ENCODE peak calls at places on chromosomes 1 and 21, in nine cellular contexts. R is DMS153; D is naive thymus-derived CD8-positive, alpha-beta T cell; T is adrenal gland; K is GM12891; N is iris pigment epithelial cell; I is NCI-H2081; C is NCI-H1930; U is cardiac fibroblast. B is an unnamed sample.

GRCh38 chr1:39615086-39615662 is 24.3 kb downstream of the HEYL start:
- DNase-seq in K (no peak), T (no peak), C (no peak), R (no peak), U (no peak), N (no peak), D (no peak), I (peak; percentile 11), B (no peak)

GRCh38 chr1:106754957-106755356 is 301.5 kb upstream of the PRMT6 start:
- DNase-seq in I (no peak), T (no peak), D (no peak), R (no peak), C (no peak), K (no peak), U (no peak), N (no peak), B (no peak)

GRCh38 chr1:173112129-173112528 is 61.4 kb upstream of the TNFSF18 start:
- DNase-seq in U (peak; percentile 70), I (no peak), R (no peak), C (no peak), K (no peak), N (peak; percentile 85), T (no peak), D (no peak), B (no peak)

GRCh38 chr1:185996211-185996610 is 262.0 kb downstream of the HMCN1 start:
- DNase-seq in N (peak; percentile 88), I (no peak), R (no peak), C (no peak), D (no peak), T (peak; percentile 57), K (no peak), U (peak; percentile 64), B (no peak)

GRCh38 chr1:117967472-117967871 is 37.9 kb downstream of the WDR3 start:
- DNase-seq in T (no peak), D (no peak), K (no peak), I (no peak), C (no peak), N (peak; percentile 77), R (no peak), U (peak; percentile 71), B (peak; percentile 34)

GRCh38 chr1:3567405-3567804 is 43.9 kb downstream of the MEGF6 start:
- DNase-seq in R (no peak), D (no peak), I (no peak), T (no peak), C (no peak), K (no peak), U (no peak), N (no peak), B (no peak)

GRCh38 chr1:192274588-192274987 is 42.2 kb upstream of the RGS21 start:
- DNase-seq in D (no peak), I (no peak), K (no peak), C (no peak), U (no peak), N (no peak), T (no peak), R (no peak), B (no peak)

GRCh38 chr1:6347641-6348487 is 45.7 kb downstream of the ACOT7 start:
- DNase-seq in N (no peak), D (peak; percentile 58), R (no peak), K (peak; percentile 67), T (peak; percentile 69), I (peak; percentile 30), C (no peak), U (peak; percentile 57), B (peak; percentile 80)

GRCh38 chr1:155507960-155508359 is 54.6 kb downstream of the ASH1L start:
- DNase-seq in I (no peak), K (no peak), C (no peak), R (no peak), N (peak; percentile 30), D (no peak), T (no peak), U (no peak), B (no peak)

GRCh38 chr1:226318471-226318870 is 9.5 kb upstream of the LIN9 start:
- DNase-seq in D (no peak), I (no peak), N (no peak), K (no peak), R (no peak), U (no peak), C (no peak), T (no peak), B (no peak)

GRCh38 chr1:198151688-198152087 is 5.1 kb upstream of the NEK7 start:
- DNase-seq in R (peak; percentile 14), D (no peak), N (peak; percentile 73), K (no peak), C (no peak), T (no peak), I (no peak), U (peak; percentile 69), B (no peak)

GRCh38 chr1:162908780-162909179 is 47.8 kb upstream of the CCDC190 start:
- DNase-seq in D (no peak), I (no peak), K (no peak), R (no peak), C (no peak), N (peak; percentile 87), T (no peak), U (peak; percentile 57), B (no peak)

GRCh38 chr1:53733975-53734649 is 4.9 kb downstream of the GLIS1 start:
- DNase-seq in I (no peak), T (no peak), U (no peak), D (no peak), R (no peak), K (no peak), N (peak; percentile 76), C (no peak), B (no peak)

GRCh38 chr1:156104065-156104810 is 10.3 kb upstream of the LMNA start:
- DNase-seq in I (peak; percentile 66), N (peak; percentile 71), C (no peak), K (no peak), U (peak; percentile 96), R (peak; percentile 93), D (peak; percentile 28), T (peak; percentile 78), B (peak; percentile 79)

GRCh38 chr1:16129316-16129715 is 26.6 kb downstream of the EPHA2 start:
- DNase-seq in D (no peak), N (no peak), K (no peak), C (no peak), T (no peak), U (no peak), I (no peak), R (no peak), B (no peak)

GRCh38 chr1:244730153-244730933 is 77.4 kb downstream of the DESI2 start:
- DNase-seq in N (peak; percentile 68), I (peak; percentile 9), T (peak; percentile 60), C (no peak), K (no peak), D (peak; percentile 23), U (peak; percentile 58), R (no peak), B (no peak)

GRCh38 chr1:151143986-151144385 is 2.4 kb downstream of the SEMA6C start:
- DNase-seq in T (peak; percentile 46), D (no peak), I (no peak), N (no peak), C (no peak), K (no peak), R (no peak), U (no peak), B (peak; percentile 42)

GRCh38 chr1:24385160-24385939 is 28.2 kb downstream of the STPG1 start:
- DNase-seq in K (no peak), I (no peak), C (no peak), D (peak; percentile 15), R (no peak), N (peak; percentile 62), T (no peak), U (peak; percentile 46), B (peak; percentile 78)

GRCh38 chr1:219480011-219480410 is 132.9 kb downstream of the ZC3H11B start:
- DNase-seq in R (no peak), D (no peak), N (peak; percentile 29), C (no peak), I (no peak), T (no peak), K (no peak), U (no peak), B (no peak)

GRCh38 chr21:21290751-21291150 is 292.5 kb downstream of the NCAM2 start:
- DNase-seq in I (no peak), U (no peak), D (no peak), R (no peak), C (no peak), T (no peak), K (no peak), N (no peak), B (no peak)

GRCh38 chr1:89005286-89006151 is 13.1 kb upstream of the KYAT3 start:
- DNase-seq in C (no peak), K (no peak), I (no peak), U (no peak), D (no peak), R (no peak), N (no peak), T (no peak), B (no peak)

GRCh38 chr21:35116777-35117176 is 67.7 kb upstream of the RUNX1 start:
- DNase-seq in I (no peak), D (no peak), R (no peak), K (no peak), C (no peak), N (no peak), T (no peak), U (no peak), B (no peak)

GRCh38 chr1:43978551-43979260 is at the start of gene B4GALT2:
- DNase-seq in C (no peak), K (peak; percentile 83), I (peak; percentile 56), N (peak; percentile 26), U (peak; percentile 35), T (no peak), R (no peak), D (peak; percentile 34), B (peak; percentile 81)

GRCh38 chr1:115670476-115671175 is 28.9 kb downstream of the VANGL1 start:
- DNase-seq in I (peak; percentile 65), T (no peak), U (no peak), N (peak; percentile 28), D (no peak), K (no peak), R (peak; percentile 93), C (no peak), B (no peak)

GRCh38 chr1:109532365-109533136 is 7.1 kb upstream of the GPR61 start:
- DNase-seq in I (peak; percentile 69), U (peak; percentile 82), D (peak; percentile 83), T (peak; percentile 95), N (peak; percentile 76), C (peak; percentile 43), R (peak; percentile 47), K (peak; percentile 78), B (peak; percentile 92)

GRCh38 chr1:215957692-215958091 is 390.6 kb downstream of the KCTD3 start:
- DNase-seq in C (no peak), T (no peak), N (no peak), D (no peak), U (peak; percentile 19), I (no peak), R (no peak), K (no peak), B (no peak)

GRCh38 chr1:37945743-37946702 is 830 bp downstream of the INPP5B start:
- DNase-seq in R (no peak), U (peak; percentile 98), D (no peak), T (peak; percentile 84), C (no peak), N (peak; percentile 96), K (no peak), I (no peak), B (no peak)

B was measured in NCI-H82.